ENCODE peak calls at places on chromosomes 12 and 14, in ten cellular contexts. O, P, B, F, Q, R, G, S, K and Y are unnamed samples.

GRCh38 chr12:113231275-113232231 is 10.3 kb downstream of the TPCN1 start:
- DNase-seq in K (no peak), B (no peak), O (no peak), G (no peak), S (no peak), P (no peak), F (no peak), Q (no peak), R (peak), Y (no peak)

GRCh38 chr12:111056618-111057521 is 136.5 kb upstream of the MYL2 start:
- DNase-seq in Q (no peak), O (no peak), S (no peak), F (no peak), G (no peak), P (no peak), K (peak), R (no peak), B (no peak), Y (no peak)

GRCh38 chr14:85444685-85445084 is 85.3 kb upstream of the FLRT2 start:
- DNase-seq in R (no peak), O (no peak), B (no peak), F (no peak), G (no peak), Q (no peak), K (no peak), P (peak), S (peak), Y (no peak)

GRCh38 chr14:59776468-59776867 is 94.1 kb downstream of the RTN1 start:
- DNase-seq in S (no peak), O (no peak), P (no peak), B (no peak), K (no peak), Q (no peak), F (no peak), G (no peak), R (no peak), Y (no peak)

GRCh38 chr14:33908540-33909223 is 42.2 kb downstream of the EGLN3 start:
- DNase-seq in B (no peak), Q (peak), G (no peak), R (no peak), O (no peak), K (no peak), F (no peak), P (no peak), S (no peak), Y (no peak)

GRCh38 chr14:106843951-106844483 is 1317.6 kb downstream of the TMEM121 start:
- DNase-seq in R (peak), Q (no peak), F (no peak), P (no peak), S (peak), K (peak), G (no peak), O (no peak), B (no peak), Y (peak)

GRCh38 chr12:72273499-72273837 is 1.3 kb downstream of the TRHDE start:
- DNase-seq in B (no peak), O (no peak), Q (no peak), K (no peak), S (no peak), F (no peak), G (peak), R (no peak), P (no peak), Y (no peak)

GRCh38 chr12:91205791-91206190 is 23.2 kb upstream of the DCN start:
- DNase-seq in R (no peak), G (no peak), O (no peak), P (no peak), B (no peak), Q (no peak), F (no peak), K (no peak), S (no peak), Y (no peak)

GRCh38 chr12:121358093-121358492 is 5.9 kb upstream of the ANAPC5 start:
- DNase-seq in P (no peak), G (no peak), K (no peak), B (no peak), O (no peak), Q (no peak), S (no peak), F (no peak), R (no peak), Y (no peak)

GRCh38 chr12:58148405-58148804 is 207.0 kb downstream of the ATP23 start:
- DNase-seq in P (no peak), F (peak), R (no peak), K (no peak), G (no peak), S (peak), O (peak), B (no peak), Q (no peak), Y (no peak)

GRCh38 chr14:99679996-99680395 is 4.1 kb upstream of the CYP46A1 start:
- DNase-seq in F (no peak), K (no peak), R (no peak), B (no peak), Q (no peak), G (no peak), O (no peak), S (no peak), P (no peak), Y (no peak)

GRCh38 chr12:113232787-113233585 is 11.7 kb downstream of the TPCN1 start:
- DNase-seq in F (no peak), S (peak), O (no peak), R (peak), Q (peak), B (no peak), G (peak), P (peak), K (peak), Y (no peak)

GRCh38 chr14:54737132-54737711 is 165.4 kb downstream of the GCH1 start:
- DNase-seq in P (no peak), S (peak), G (no peak), R (no peak), B (no peak), O (peak), F (peak), K (no peak), Q (no peak), Y (no peak)

GRCh38 chr14:99535908-99536778 is 54.9 kb downstream of the CCNK start:
- DNase-seq in B (no peak), S (no peak), Q (no peak), R (no peak), G (no peak), K (no peak), F (no peak), O (no peak), P (no peak), Y (no peak)

GRCh38 chr14:64671591-64671990 is 32.6 kb upstream of the PLEKHG3 start:
- DNase-seq in B (no peak), F (no peak), R (no peak), Q (peak), P (no peak), O (no peak), K (no peak), S (peak), G (peak), Y (no peak)

GRCh38 chr14:76936483-76936882 is 92.0 kb downstream of the IRF2BPL start:
- DNase-seq in G (no peak), P (peak), F (no peak), R (no peak), Q (no peak), B (no peak), S (peak), K (no peak), O (no peak), Y (no peak)

GRCh38 chr12:14845350-14845750 is 2.0 kb upstream of the ART4 start:
- DNase-seq in K (no peak), P (no peak), Q (peak), F (no peak), S (peak), G (peak), B (no peak), R (peak), O (no peak), Y (peak)

GRCh38 chr14:98198385-98198784 is 1073.6 kb downstream of the BCL11B start:
- DNase-seq in F (no peak), S (no peak), Q (no peak), G (no peak), B (no peak), R (no peak), P (no peak), K (peak), O (no peak), Y (no peak)

GRCh38 chr12:80821513-80822000 is 104.8 kb downstream of the MYF5 start:
- DNase-seq in K (no peak), O (no peak), S (no peak), Q (peak), B (no peak), G (peak), F (no peak), P (no peak), R (no peak), Y (no peak)

GRCh38 chr12:25054783-25055144 is 105.9 kb upstream of the BCAT1 start:
- DNase-seq in O (peak), B (no peak), S (no peak), P (no peak), Q (no peak), G (no peak), K (peak), F (no peak), R (no peak), Y (no peak)
- H3K4me3 ChIP-seq in O (peak), B (no peak), S (no peak), P (no peak), Q (no peak), G (no peak), K (peak), F (no peak), R (no peak), Y (no peak)

GRCh38 chr12:2262449-2262848 is 209.7 kb downstream of the CACNA1C start:
- DNase-seq in S (no peak), G (no peak), K (no peak), O (no peak), R (no peak), P (no peak), Q (no peak), F (no peak), B (peak), Y (no peak)

GRCh38 chr12:2266666-2267623 is 214.2 kb downstream of the CACNA1C start:
- DNase-seq in S (peak), G (no peak), R (no peak), O (no peak), F (no peak), B (peak), P (no peak), K (no peak), Q (no peak), Y (no peak)

GRCh38 chr12:2263921-2264320 is 211.1 kb downstream of the CACNA1C start:
- DNase-seq in O (no peak), Q (no peak), K (no peak), S (no peak), B (no peak), G (no peak), R (no peak), P (no peak), F (no peak), Y (no peak)

GRCh38 chr12:2265461-2266167 is 212.8 kb downstream of the CACNA1C start:
- DNase-seq in S (peak), B (peak), F (no peak), G (no peak), K (no peak), O (no peak), P (no peak), Q (no peak), R (no peak), Y (no peak)

DNA sequence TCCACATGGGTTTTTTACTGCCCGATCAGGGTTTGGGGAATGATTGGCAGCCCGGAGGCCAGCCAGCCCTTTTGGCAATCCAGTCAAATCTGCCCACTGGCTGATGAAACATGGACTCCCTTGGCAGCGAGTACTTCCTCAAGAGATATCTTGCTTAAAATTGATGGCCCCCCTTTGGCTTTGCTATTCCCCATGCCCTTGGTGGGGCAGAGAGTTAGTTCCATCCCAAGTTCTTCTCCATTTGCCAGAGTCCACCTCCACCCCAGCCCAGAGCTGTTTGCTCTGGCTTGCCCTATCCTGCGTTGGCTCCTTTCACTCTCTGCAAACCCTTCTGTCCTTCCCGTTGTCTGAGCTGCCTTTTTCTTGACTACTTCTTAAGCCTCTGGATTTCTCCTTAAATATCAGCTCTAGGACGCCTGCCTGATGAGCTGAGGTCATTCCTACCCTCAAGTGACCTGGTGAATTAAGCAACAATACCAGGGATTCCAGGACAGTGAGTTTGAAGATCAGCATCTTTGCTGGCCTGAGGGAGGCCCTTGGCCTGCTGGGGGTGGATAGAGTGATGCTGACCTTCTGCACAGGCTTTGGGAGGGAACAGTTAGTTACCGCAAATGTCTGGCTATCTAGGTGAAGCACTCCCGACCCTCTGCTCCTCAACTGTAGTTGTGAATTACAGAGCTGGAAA is 212.0 kb downstream of the CACNA1C start:
- DNase-seq in F (peak), P (no peak), G (no peak), Q (no peak), O (no peak), K (no peak), S (peak), R (no peak), B (peak), Y (no peak)
- H3K4me3 ChIP-seq in F (no peak), P (no peak), G (no peak), Q (no peak), O (no peak), K (no peak), S (no peak), R (no peak), B (no peak), Y (no peak)

DNA sequence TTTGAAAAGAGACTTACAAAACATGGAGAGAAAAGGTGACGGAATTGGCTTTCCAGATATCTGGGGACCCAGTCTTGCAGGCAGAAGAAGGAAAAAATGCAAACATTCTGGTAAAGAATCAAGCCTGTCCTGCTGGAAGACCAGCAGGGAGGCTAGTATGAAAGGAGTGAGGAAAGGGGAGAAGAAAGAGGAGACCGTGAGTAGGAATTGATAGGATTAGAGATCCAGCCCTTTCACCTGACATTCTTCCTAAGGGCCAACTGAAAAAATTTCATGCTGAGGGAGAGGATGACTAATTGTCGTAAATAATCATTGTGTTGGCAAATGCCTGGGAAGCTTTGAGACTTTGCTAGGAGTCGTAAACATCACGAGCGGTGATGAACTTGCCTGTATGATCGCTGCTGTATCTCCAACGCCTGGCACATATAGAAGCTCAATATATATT is 12.1 kb downstream of the BHLHE41 start:
- DNase-seq in O (no peak), G (peak), P (no peak), Q (peak), R (no peak), F (no peak), S (peak), K (no peak), B (no peak), Y (no peak)
- H3K4me3 ChIP-seq in O (no peak), G (peak), P (no peak), Q (peak), R (no peak), F (no peak), S (no peak), K (no peak), B (no peak), Y (no peak)

GRCh38 chr12:98699568-98699967 is 54.5 kb downstream of the APAF1 start:
- DNase-seq in O (no peak), G (no peak), S (peak), P (no peak), R (no peak), K (no peak), B (no peak), Q (no peak), F (no peak), Y (no peak)
- H3K4me3 ChIP-seq in O (no peak), G (no peak), S (no peak), P (no peak), R (no peak), K (no peak), B (no peak), Q (no peak), F (no peak), Y (no peak)

DNA sequence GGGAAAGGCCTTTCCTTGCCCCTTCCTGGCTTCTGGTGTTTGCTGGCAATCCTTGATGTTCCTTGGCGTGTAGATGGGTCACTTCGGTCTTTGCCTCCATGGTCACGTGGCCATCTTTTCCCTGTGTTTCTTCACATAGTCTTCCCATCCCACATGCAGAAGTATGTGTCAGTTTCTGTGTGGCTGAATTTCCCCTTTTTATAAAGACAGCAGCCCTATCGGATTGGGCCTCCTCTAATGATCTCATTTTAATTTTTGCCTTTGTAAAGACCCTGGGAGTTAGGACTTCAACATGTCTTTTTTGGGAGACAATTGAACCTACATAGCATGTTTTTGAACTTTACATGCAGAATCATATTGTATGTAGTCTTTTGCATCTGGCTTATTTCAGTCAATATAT is 107.2 kb upstream of the FGD4 start:
- DNase-seq in R (no peak), Q (no peak), S (no peak), P (no peak), B (no peak), O (no peak), K (no peak), F (no peak), G (no peak), Y (no peak)
- H3K4me3 ChIP-seq in R (no peak), Q (no peak), S (no peak), P (no peak), B (no peak), O (no peak), K (no peak), F (no peak), G (no peak), Y (no peak)

GRCh38 chr14:61659582-61659981 is 35.7 kb upstream of the HIF1A start:
- DNase-seq in R (no peak), Q (no peak), B (no peak), F (no peak), S (peak), G (no peak), K (no peak), P (no peak), O (no peak), Y (no peak)

GRCh38 chr14:61662001-61662400 is 33.3 kb upstream of the HIF1A start:
- DNase-seq in S (no peak), B (no peak), F (no peak), R (no peak), K (no peak), G (no peak), Q (no peak), P (no peak), O (no peak), Y (no peak)

GRCh38 chr14:61662437-61663311 is 32.6 kb upstream of the HIF1A start:
- DNase-seq in B (no peak), Q (no peak), R (peak), P (no peak), F (no peak), G (peak), O (no peak), K (peak), S (peak), Y (peak)

GRCh38 chr14:61663312-61663974 is 31.9 kb upstream of the HIF1A start:
- DNase-seq in P (no peak), O (no peak), R (no peak), S (no peak), B (no peak), G (no peak), F (no peak), Q (no peak), K (no peak), Y (no peak)

DNA sequence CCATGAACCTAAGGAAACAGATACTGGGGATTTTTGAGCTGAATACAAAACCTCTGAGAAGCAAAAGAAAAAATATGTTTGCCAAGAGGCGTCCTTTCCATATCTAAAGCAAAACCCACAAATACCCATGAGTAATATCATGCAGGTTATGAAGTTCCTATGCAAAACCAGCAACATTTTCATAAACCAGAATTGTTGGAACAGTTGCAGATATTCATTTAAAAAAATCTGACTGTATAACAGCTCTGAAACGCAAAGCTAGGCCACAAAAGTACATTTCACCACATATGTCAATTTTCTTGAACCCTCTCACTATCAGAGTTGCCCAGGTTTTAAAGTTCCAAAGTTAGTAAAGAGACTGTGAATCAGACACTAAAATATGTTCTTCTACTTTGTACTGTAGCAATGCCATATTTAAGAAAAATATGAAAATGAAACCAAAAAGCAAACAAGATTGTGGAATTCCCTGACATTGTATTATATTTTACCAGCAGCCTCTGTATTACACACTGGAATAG is 33.8 kb upstream of the HIF1A start:
- DNase-seq in K (no peak), B (no peak), G (no peak), R (no peak), O (no peak), Q (no peak), F (no peak), P (no peak), S (peak), Y (no peak)
- H3K4me3 ChIP-seq in K (no peak), B (no peak), G (no peak), R (no peak), O (no peak), Q (no peak), F (no peak), P (no peak), S (no peak), Y (no peak)